ENCODE peak calls at places on chromosomes 13 and 19, in seven cellular contexts. U is head of caudate nucleus; O is amniotic epithelial cell; I is SJSA1; S is neural crest cell; D is activated naive CD4-positive, alpha-beta T cell treated with Interleukin-2 at 50 U/mL for 16 hours; W is mesendoderm. B is an unnamed sample.

GRCh38 chr19:5313307-5313706 is 27.3 kb downstream of the PTPRS start:
- DNase-seq in U (no peak), I (no peak), D (no peak), W (no peak), S (no peak), O (no peak), B (no peak)

GRCh38 chr19:10085641-10086031 is 481 bp upstream of the SHFL start:
- DNase-seq in D (no peak), U (no peak), O (no peak), S (no peak), I (no peak), W (no peak), B (no peak)

GRCh38 chr19:2261438-2262172 is 5.4 kb upstream of the JSRP1 start:
- DNase-seq in W (peak; percentile 51), O (no peak), D (peak; percentile 68), U (no peak), I (no peak), S (peak; percentile 55), B (no peak)

GRCh38 chr13:28401303-28402056 is 93.4 kb downstream of the FLT1 start:
- DNase-seq in I (peak; percentile 17), D (no peak), O (peak; percentile 52), S (no peak), U (no peak), W (no peak), B (no peak)

GRCh38 chr19:2385053-2385721 is 25.1 kb downstream of the TMPRSS9 start:
- DNase-seq in I (peak; percentile 44), W (peak; percentile 92), O (peak; percentile 82), S (peak; percentile 26), D (peak; percentile 4), U (peak; percentile 45), B (no peak)

GRCh38 chr19:35216026-35216832 is 12.3 kb downstream of the FAM187B start:
- DNase-seq in O (peak; percentile 9), I (no peak), S (no peak), W (no peak), D (no peak), U (no peak), B (no peak)

GRCh38 chr13:97627566-97627965 is 193.6 kb downstream of the RAP2A start:
- DNase-seq in U (no peak), O (peak; percentile 97), I (no peak), W (peak; percentile 76), S (no peak), D (no peak), B (no peak)

GRCh38 chr19:33290956-33291622 is 11.2 kb downstream of the CEBPA start:
- DNase-seq in I (no peak), W (peak; percentile 74), S (no peak), U (no peak), O (no peak), D (no peak), B (no peak)

GRCh38 chr13:84962141-84962750 is 837.0 kb downstream of the SLITRK6 start:
- DNase-seq in S (no peak), U (no peak), W (no peak), O (no peak), I (no peak), D (no peak), B (no peak)

GRCh38 chr13:77692746-77693448 is 4.6 kb upstream of the SLAIN1 start:
- DNase-seq in U (no peak), S (no peak), D (no peak), O (no peak), W (no peak), I (no peak), B (no peak)

GRCh38 chr13:36919206-36919832 is 719 bp downstream of the SMAD9 start:
- DNase-seq in S (peak; percentile 10), O (peak; percentile 29), W (peak; percentile 75), I (peak; percentile 82), U (peak; percentile 42), D (no peak), B (peak; percentile 68)

GRCh38 chr19:2394669-2395292 is 32.6 kb downstream of the TIMM13 start:
- DNase-seq in U (no peak), I (no peak), O (no peak), W (no peak), S (no peak), D (no peak), B (no peak)

B was measured in sigmoid colon.